ENCODE peak calls at places on chromosomes 6 and 20, in four cellular contexts. T is breast epithelium, M is GM06990, B is K562. G is an unnamed sample.

GRCh38 chr20:45484676-45485075 is 15.1 kb downstream of the WFDC2 start:
- DNase-seq in T (no peak), M (no peak), B (no peak), G (no peak)

GRCh38 chr6:110528051-110528929 is 51.9 kb upstream of the SLC22A16 start:
- DNase-seq in T (no peak), M (peak), B (peak), G (peak)

GRCh38 chr20:34541264-34541901 is 17.1 kb upstream of the MAP1LC3A start:
- DNase-seq in T (no peak), M (no peak), B (no peak), G (no peak)

GRCh38 chr6:123622780-123623179 is 14.0 kb downstream of the TRDN start:
- DNase-seq in T (no peak), M (no peak), B (no peak), G (no peak)

GRCh38 chr20:22093122-22093521 is 387.7 kb downstream of the PAX1 start:
- DNase-seq in T (no peak), M (no peak), B (no peak), G (no peak)

GRCh38 chr20:62823688-62824475 is 7.0 kb downstream of the COL9A3 start:
- DNase-seq in T (no peak), M (no peak), B (no peak), G (no peak)

GRCh38 chr20:41716436-41716835 is 98.3 kb upstream of the CHD6 start:
- DNase-seq in T (no peak), M (no peak), B (no peak), G (no peak)

GRCh38 chr20:38094968-38095689 is 61.6 kb downstream of the RPRD1B start:
- DNase-seq in T (no peak), M (peak), B (no peak), G (peak)

GRCh38 chr6:160882019-160882418 is 109.5 kb upstream of the MAP3K4 start:
- DNase-seq in T (no peak), M (no peak), B (no peak), G (no peak)

GRCh38 chr6:900716-901605 is 208.0 kb upstream of the EXOC2 start:
- DNase-seq in T (no peak), M (no peak), B (no peak), G (no peak)

GRCh38 chr20:11912013-11912663 is 5.6 kb upstream of the BTBD3 start:
- DNase-seq in T (no peak), M (no peak), B (no peak), G (no peak)

GRCh38 chr20:19626896-19627295 is 131.2 kb upstream of the RIN2 start:
- DNase-seq in T (no peak), M (no peak), B (no peak), G (no peak)

GRCh38 chr20:5090191-5090590 is 29.6 kb downstream of the PCNA start:
- DNase-seq in T (no peak), M (no peak), B (no peak), G (peak)

GRCh38 chr20:53050338-53050737 is 78.2 kb downstream of the TSHZ2 start:
- DNase-seq in T (no peak), M (no peak), B (no peak), G (no peak)

GRCh38 chr20:13325033-13325432 is 104.0 kb downstream of the ISM1 start:
- DNase-seq in T (no peak), M (no peak), B (peak), G (peak)

GRCh38 chr6:30194797-30195690 is 18.2 kb downstream of the TRIM26 start:
- DNase-seq in T (no peak), M (no peak), B (no peak), G (no peak)

GRCh38 chr20:21515300-21516179 is 1.7 kb upstream of the NKX2-2 start:
- DNase-seq in T (no peak), M (no peak), B (no peak), G (no peak)

GRCh38 chr6:38990475-38990874 is 58.1 kb upstream of the GLP1R start:
- DNase-seq in T (no peak), M (no peak), B (no peak), G (no peak)

GRCh38 chr6:93318127-93318526 is 101.2 kb downstream of the EPHA7 start:
- DNase-seq in T (no peak), M (no peak), B (no peak), G (no peak)

GRCh38 chr20:4244700-4245485 is 229.5 kb upstream of the RNF24 start:
- DNase-seq in T (no peak), M (no peak), B (no peak), G (no peak)

GRCh38 chr6:67047996-67048395 is 1341.0 kb upstream of the EYS start:
- DNase-seq in T (no peak), M (no peak), B (no peak), G (no peak)

GRCh38 chr6:129593233-129593564 is 116.8 kb downstream of the ARHGAP18 start:
- DNase-seq in T (no peak), M (no peak), B (no peak), G (no peak)

GRCh38 chr6:51934098-51934497 is 153.3 kb downstream of the PKHD1 start:
- DNase-seq in T (no peak), M (no peak), B (peak), G (peak)

GRCh38 chr6:170276369-170277057 is 14.4 kb downstream of the DLL1 start:
- DNase-seq in T (no peak), M (no peak), B (no peak), G (no peak)

GRCh38 chr20:24493181-24493580 is 23.8 kb downstream of the SYNDIG1 start:
- DNase-seq in T (no peak), M (no peak), B (no peak), G (no peak)

GRCh38 chr6:75317503-75318206 is 33.1 kb upstream of the TMEM30A start:
- DNase-seq in T (no peak), M (no peak), B (no peak), G (no peak)

GRCh38 chr6:38354033-38354373 is 285.7 kb downstream of the BTBD9 start:
- DNase-seq in T (no peak), M (no peak), B (no peak), G (peak)

GRCh38 chr6:12479885-12480284 is 189.7 kb downstream of the EDN1 start:
- DNase-seq in T (no peak), M (no peak), B (no peak), G (no peak)

GRCh38 chr6:15659181-15659580 is 3.6 kb downstream of the DTNBP1 start:
- DNase-seq in T (no peak), M (no peak), B (no peak), G (no peak)

GRCh38 chr6:131828946-131829345 is 21.1 kb downstream of the ENPP1 start:
- DNase-seq in T (no peak), M (no peak), B (no peak), G (no peak)

GRCh38 chr20:8913452-8913851 is 155.4 kb upstream of the PLCB4 start:
- DNase-seq in T (no peak), M (no peak), B (no peak), G (no peak)

GRCh38 chr6:119856136-119856535 is 506.6 kb upstream of the MAN1A1 start:
- DNase-seq in T (no peak), M (no peak), B (no peak), G (peak)
- TF ChIP-seq CTCF in T (no peak), M (no peak), B (no peak), G (no peak)

DNA sequence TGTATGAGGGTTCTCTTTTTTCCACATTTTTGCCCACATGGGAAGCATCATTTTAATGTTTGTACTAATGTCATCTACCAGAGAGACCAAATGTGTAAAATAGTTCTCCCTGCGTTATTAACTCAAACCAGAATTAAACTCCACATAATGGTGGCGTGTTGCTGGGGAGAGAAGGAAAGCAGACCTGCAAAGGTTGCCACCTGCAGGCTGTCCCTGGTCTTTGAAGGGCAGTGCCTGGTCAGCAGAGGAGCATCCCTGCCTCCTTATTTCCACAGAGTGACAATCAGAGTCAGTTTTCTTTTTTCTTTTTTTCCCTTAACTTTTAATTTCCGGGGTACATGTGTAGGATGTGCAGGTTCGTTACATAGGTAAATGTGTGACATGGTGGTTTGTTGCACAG is 214.5 kb downstream of the TBX18 start:
- DNase-seq in T (no peak), M (no peak), B (no peak), G (no peak)
- TF ChIP-seq CTCF in T (no peak), M (no peak), B (peak), G (no peak)

GRCh38 chr20:235891-236290 is 8.8 kb downstream of the DEFB129 start:
- DNase-seq in T (no peak), M (no peak), B (no peak), G (no peak)
- TF ChIP-seq CTCF in T (no peak), M (no peak), B (no peak), G (no peak)

GRCh38 chr6:158011980-158012566 is 30.4 kb downstream of the SYNJ2 start:
- DNase-seq in T (no peak), M (no peak), B (no peak), G (peak)
- TF ChIP-seq CTCF in T (no peak), M (no peak), B (no peak), G (no peak)

GRCh38 chr6:46989384-46989783 is 52.7 kb downstream of the ADGRF1 start:
- DNase-seq in T (no peak), M (no peak), B (no peak), G (no peak)

GRCh38 chr6:46990031-46990644 is 52.0 kb downstream of the ADGRF1 start:
- DNase-seq in T (no peak), M (no peak), B (no peak), G (no peak)

GRCh38 chr6:46983007-46983411 is 59.1 kb downstream of the ADGRF1 start:
- DNase-seq in T (no peak), M (no peak), B (no peak), G (no peak)

DNA sequence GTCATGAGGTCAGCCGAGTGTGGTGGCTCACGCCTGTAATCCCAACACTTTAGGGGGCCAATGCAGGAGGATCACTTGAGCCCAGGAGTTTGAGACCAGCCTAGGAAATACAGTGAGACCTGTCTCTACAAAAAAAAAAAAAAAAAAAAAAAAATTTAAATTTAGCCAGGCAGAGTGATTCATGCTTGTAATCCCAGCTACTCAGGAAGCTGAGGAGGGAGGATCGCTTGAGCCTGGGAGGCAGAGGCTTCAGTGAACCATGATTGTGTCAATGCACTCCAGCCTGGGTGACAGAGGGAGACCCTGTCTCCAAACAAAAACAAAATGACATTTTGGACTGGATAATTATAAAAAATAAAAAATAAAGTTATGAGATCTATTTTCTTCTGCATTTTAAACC is 56.2 kb downstream of the ADGRF1 start:
- DNase-seq in T (no peak), M (no peak), B (no peak), G (no peak)
- TF ChIP-seq CTCF in T (no peak), M (no peak), B (no peak), G (no peak)

DNA sequence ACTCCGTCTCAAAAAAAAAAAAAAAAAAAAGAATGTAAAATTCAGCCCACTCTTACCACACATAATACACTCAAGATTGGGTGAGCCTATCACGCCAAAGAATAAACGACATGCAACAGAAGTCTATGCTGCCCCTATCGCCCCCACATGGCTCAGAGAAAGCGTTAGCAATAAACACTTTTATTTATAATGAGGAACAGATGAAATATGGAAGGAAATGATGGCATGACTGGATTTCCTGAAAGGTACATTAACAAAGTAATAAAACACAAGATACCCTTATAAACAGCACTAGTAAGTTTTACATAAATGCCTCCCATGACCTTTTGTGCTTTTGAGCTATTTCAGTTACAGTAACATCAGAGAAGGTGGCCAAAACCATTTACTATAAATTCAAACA is 71.5 kb upstream of the SCAF8 start:
- DNase-seq in T (no peak), M (no peak), B (no peak), G (no peak)
- TF ChIP-seq CTCF in T (no peak), M (no peak), B (peak), G (no peak)

GRCh38 chr6:140105857-140106256 is 731.4 kb upstream of the CITED2 start:
- DNase-seq in T (no peak), M (no peak), B (peak), G (peak)
- TF ChIP-seq CTCF in T (peak), M (no peak), B (peak), G (peak)

GRCh38 chr20:43840382-43841070 is 74.1 kb upstream of the TOX2 start:
- DNase-seq in T (no peak), M (peak), B (peak), G (peak)
- TF ChIP-seq CTCF in T (no peak), M (peak), B (peak), G (peak)

G was measured in GM12865.